ENCODE peak calls at places on chromosome 14, in seven cellular contexts. X, P, F, V, R, J and Y are unnamed samples.
A peak's percentile ranks its signal among the peaks of the same experiment; 100 is the strongest.

GRCh38 chr14:50718949-50719348 is 50.8 kb upstream of the SAV1 start:
- DNase-seq in F (no peak), V (no peak), P (no peak), R (no peak), X (no peak), J (no peak), Y (no peak)

GRCh38 chr14:59333668-59334067 is 131.5 kb downstream of the GPR135 start:
- DNase-seq in J (peak; percentile 56), P (no peak), X (no peak), F (no peak), R (no peak), V (no peak), Y (peak; percentile 99)

GRCh38 chr14:70894868-70895267 is 12.4 kb upstream of the PCNX1 start:
- DNase-seq in X (no peak), V (no peak), F (no peak), P (no peak), R (no peak), J (no peak), Y (peak; percentile 54)

GRCh38 chr14:105839425-105840265 is 313.3 kb downstream of the TMEM121 start:
- DNase-seq in X (no peak), V (no peak), P (no peak), R (no peak), J (no peak), F (no peak), Y (no peak)

GRCh38 chr14:31947680-31948580 is 129.2 kb upstream of the ARHGAP5 start:
- DNase-seq in V (no peak), X (no peak), F (no peak), R (no peak), J (no peak), P (no peak), Y (no peak)

GRCh38 chr14:35406811-35407630 is 2.5 kb upstream of the NFKBIA start:
- DNase-seq in V (peak; percentile 71), P (no peak), F (no peak), J (no peak), X (no peak), R (peak; percentile 90), Y (peak; percentile 81)

GRCh38 chr14:101232340-101233015 is 328.8 kb upstream of the DIO3 start:
- DNase-seq in R (no peak), J (no peak), F (no peak), X (no peak), P (no peak), V (no peak), Y (no peak)

GRCh38 chr14:98955741-98956070 is 316.3 kb downstream of the BCL11B start:
- DNase-seq in P (no peak), R (no peak), F (no peak), X (no peak), J (no peak), V (no peak), Y (no peak)

GRCh38 chr14:101114726-101115481 is 211.4 kb upstream of the RTL1 start:
- DNase-seq in R (no peak), X (no peak), J (no peak), F (peak; percentile 13), V (no peak), P (no peak), Y (no peak)

GRCh38 chr14:102124419-102124818 is 15.3 kb upstream of the WDR20 start:
- DNase-seq in P (no peak), F (no peak), J (no peak), X (no peak), R (peak; percentile 57), V (no peak), Y (no peak)

GRCh38 chr14:61337893-61338292 is 16.5 kb downstream of the PRKCH start:
- DNase-seq in J (no peak), F (peak; percentile 29), V (no peak), P (no peak), X (no peak), R (no peak), Y (no peak)

GRCh38 chr14:89277229-89277628 is 139.8 kb downstream of the FOXN3 start:
- DNase-seq in R (no peak), F (no peak), V (no peak), P (no peak), J (no peak), X (no peak), Y (no peak)

GRCh38 chr14:100246809-100247428 is 8.0 kb downstream of the YY1 start:
- DNase-seq in X (no peak), J (no peak), V (peak; percentile 69), R (peak; percentile 80), P (no peak), F (no peak), Y (peak; percentile 49)

GRCh38 chr14:39140170-39140569 is 26.0 kb downstream of the GEMIN2 start:
- DNase-seq in F (no peak), R (no peak), X (no peak), P (no peak), V (no peak), J (no peak), Y (no peak)

GRCh38 chr14:23544511-23545447 is 6.8 kb downstream of the ZFHX2 start:
- DNase-seq in P (no peak), V (peak; percentile 81), J (no peak), F (no peak), X (peak; percentile 86), R (no peak), Y (peak; percentile 23)

GRCh38 chr14:32397871-32398640 is 69.0 kb downstream of the AKAP6 start:
- DNase-seq in F (no peak), R (peak; percentile 94), J (no peak), V (no peak), P (no peak), X (no peak), Y (peak; percentile 47)

GRCh38 chr14:103109789-103110415 is 13.4 kb upstream of the TNFAIP2 start:
- DNase-seq in P (no peak), X (no peak), F (no peak), J (peak; percentile 86), R (peak; percentile 70), V (peak; percentile 59), Y (peak; percentile 71)

GRCh38 chr14:88554458-88555286 is at the start of gene PTPN21:
- DNase-seq in F (peak; percentile 76), R (peak; percentile 81), J (no peak), V (peak; percentile 90), X (peak; percentile 75), P (peak; percentile 87), Y (peak; percentile 67)

GRCh38 chr14:70415788-70416187 is 1.1 kb downstream of the SYNJ2BP start:
- DNase-seq in P (no peak), V (no peak), F (no peak), X (no peak), J (no peak), R (no peak), Y (no peak)

GRCh38 chr14:63435838-63436237 is 107.3 kb downstream of the PPP2R5E start:
- DNase-seq in P (peak; percentile 87), X (no peak), R (peak; percentile 18), F (peak; percentile 72), V (no peak), J (no peak), Y (peak; percentile 91)

GRCh38 chr14:23183479-23183878 is at the start of gene SLC7A8:
- DNase-seq in F (peak; percentile 71), P (peak; percentile 64), V (peak; percentile 85), J (no peak), X (peak; percentile 78), R (peak; percentile 21), Y (no peak)

GRCh38 chr14:20690848-20691640 is 2.5 kb downstream of the ANG start:
- DNase-seq in X (peak; percentile 41), J (no peak), R (peak; percentile 86), P (no peak), F (peak; percentile 45), V (peak; percentile 76), Y (peak; percentile 85)

GRCh38 chr14:101019974-101020710 is 116.6 kb upstream of the RTL1 start:
- DNase-seq in P (no peak), X (no peak), V (no peak), J (no peak), F (peak; percentile 8), R (no peak), Y (no peak)

GRCh38 chr14:33484264-33484663 is 466.6 kb downstream of the EGLN3 start:
- DNase-seq in P (no peak), V (no peak), X (no peak), F (no peak), R (peak; percentile 48), J (no peak), Y (peak; percentile 55)

DNA sequence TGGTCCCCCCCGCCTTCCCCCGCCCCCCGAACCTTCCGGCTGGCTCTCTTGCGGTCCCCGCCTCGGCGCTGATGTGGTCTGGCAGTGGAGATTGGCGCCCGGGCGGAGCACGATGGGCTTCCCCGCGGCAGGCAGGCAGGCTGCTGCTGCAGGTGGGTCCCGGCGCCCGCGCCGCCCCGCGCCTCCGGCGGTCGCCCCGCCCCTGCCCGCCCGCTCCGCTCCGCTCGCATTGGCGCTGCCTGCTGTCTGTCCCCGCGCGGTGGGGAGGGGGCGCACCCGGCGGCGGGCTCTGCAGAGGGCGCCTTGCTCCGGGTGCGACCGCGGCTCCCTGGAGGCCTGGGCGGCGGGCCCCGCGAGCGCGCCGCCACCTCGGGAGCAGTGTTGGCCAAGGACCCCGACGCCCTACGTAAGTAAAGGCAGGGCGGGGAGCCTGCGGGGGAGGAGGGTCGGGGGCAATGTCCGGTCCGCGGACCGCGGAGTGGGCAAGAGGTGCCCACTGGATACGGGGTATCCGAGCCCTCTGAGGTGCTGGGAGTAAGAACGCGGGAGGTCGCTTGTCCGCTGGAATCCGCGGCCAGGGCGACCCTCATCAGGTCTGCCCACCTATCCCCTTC is at the start of gene AKAP5:
- DNase-seq in F (peak; percentile 62), R (peak; percentile 53), J (no peak), V (peak; percentile 94), P (peak; percentile 70), X (peak; percentile 87), Y (peak; percentile 31)
- TF ChIP-seq CTCF in F (no peak), R (no peak), J (no peak), V (peak; percentile 4), P (no peak), X (no peak), Y (no peak)

DNA sequence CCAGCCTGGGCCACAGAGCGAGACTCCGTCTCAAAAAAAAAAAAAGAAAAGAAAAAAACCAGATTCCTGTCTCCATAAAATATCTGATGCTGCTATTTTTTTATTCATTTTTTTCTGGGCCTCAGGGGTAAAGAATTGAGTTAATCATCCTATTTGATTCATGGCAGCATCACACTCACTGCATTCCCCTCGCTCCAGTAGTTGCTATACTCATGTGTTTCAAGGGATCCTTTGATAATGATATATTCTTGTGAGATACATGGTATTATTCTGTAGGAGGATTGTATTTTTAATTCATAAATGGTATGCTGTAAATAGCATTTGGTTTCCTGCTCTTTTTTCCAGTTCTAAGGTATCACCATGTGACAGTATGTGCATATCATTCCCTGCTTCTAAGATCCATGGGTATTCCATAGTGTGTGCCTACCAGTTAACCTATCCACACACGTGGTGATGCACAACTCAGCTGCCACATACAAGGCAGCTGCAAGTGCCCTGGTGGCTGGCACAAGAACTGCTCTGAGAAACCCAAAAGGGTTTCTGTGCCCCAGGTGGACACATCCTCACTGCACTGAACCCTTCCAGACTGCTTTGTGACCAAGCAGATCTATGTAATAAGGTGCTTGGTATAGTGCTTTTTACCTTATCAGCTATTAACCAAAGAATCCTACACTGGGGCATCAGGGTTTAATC is 74.7 kb downstream of the ZFP36L1 start:
- DNase-seq in X (no peak), R (peak; percentile 52), J (no peak), F (no peak), V (no peak), P (no peak), Y (peak; percentile 11)
- TF ChIP-seq CTCF in X (no peak), R (peak; percentile 63), J (peak; percentile 35), F (peak; percentile 11), V (peak; percentile 42), P (peak; percentile 29), Y (peak; percentile 52)

GRCh38 chr14:58166005-58166983 is 14.3 kb upstream of the ARMH4 start:
- DNase-seq in V (peak; percentile 91), J (peak; percentile 41), P (peak; percentile 78), F (peak; percentile 88), R (peak; percentile 99), X (peak; percentile 92), Y (peak; percentile 90)
- TF ChIP-seq CTCF in V (peak; percentile 96), J (peak; percentile 88), P (peak; percentile 96), F (peak; percentile 67), R (peak; percentile 100), X (peak; percentile 85), Y (peak; percentile 96)

GRCh38 chr14:75229923-75230792 is 48.5 kb upstream of the FOS start:
- DNase-seq in V (peak; percentile 45), F (peak; percentile 74), P (no peak), X (no peak), J (peak; percentile 67), R (peak; percentile 74), Y (peak; percentile 66)
- TF ChIP-seq CTCF in V (no peak), F (peak; percentile 14), P (no peak), X (no peak), J (peak; percentile 29), R (peak; percentile 38), Y (peak; percentile 24)